ENCODE peak calls at places on chromosomes 3 and 15, in four cellular contexts. N is body of pancreas, Q is AG04450, R is lung. J is an unnamed sample.

GRCh38 chr3:42853056-42853455 is 22.6 kb downstream of the CYP8B1 start:
- DNase-seq in R (no peak), N (no peak), Q (no peak), J (no peak)

GRCh38 chr3:149641011-149641728 is 16.7 kb downstream of the WWTR1 start:
- DNase-seq in Q (no peak), N (no peak), R (no peak), J (no peak)

GRCh38 chr15:98823012-98823458 is 174.7 kb downstream of the IGF1R start:
- DNase-seq in N (no peak), Q (peak), R (no peak), J (peak)

GRCh38 chr3:114627760-114628159 is 333.9 kb downstream of the TIGIT start:
- DNase-seq in N (no peak), R (no peak), Q (no peak), J (no peak)

GRCh38 chr3:19888428-19889152 is 45.4 kb downstream of the EFHB start:
- DNase-seq in N (no peak), R (no peak), Q (no peak), J (no peak)

GRCh38 chr3:139558351-139559170 is 19.0 kb upstream of the RBP1 start:
- DNase-seq in R (no peak), N (no peak), Q (no peak), J (no peak)

GRCh38 chr3:61924065-61924740 is 362.8 kb downstream of the PTPRG start:
- DNase-seq in Q (no peak), R (no peak), N (no peak), J (no peak)

GRCh38 chr3:42063886-42064285 is 27.3 kb upstream of the TRAK1 start:
- DNase-seq in N (no peak), Q (no peak), R (no peak), J (peak)

GRCh38 chr3:72042397-72043211 is 257.7 kb upstream of the PROK2 start:
- DNase-seq in R (no peak), N (no peak), Q (no peak), J (no peak)

GRCh38 chr15:48887144-48887543 is 9.2 kb downstream of the EID1 start:
- DNase-seq in Q (no peak), R (no peak), N (no peak), J (peak)

GRCh38 chr15:69505906-69506305 is 53.3 kb downstream of the RPLP1 start:
- DNase-seq in Q (no peak), R (no peak), N (no peak), J (no peak)

GRCh38 chr3:102181202-102181920 is 253.5 kb upstream of the ZPLD1 start:
- DNase-seq in Q (peak), N (no peak), R (no peak), J (no peak)

GRCh38 chr15:25381579-25381978 is 57.2 kb downstream of the UBE3A start:
- DNase-seq in R (no peak), Q (no peak), N (no peak), J (no peak)

GRCh38 chr3:81872566-81872965 is 111.1 kb upstream of the GBE1 start:
- DNase-seq in Q (no peak), N (no peak), R (no peak), J (no peak)

GRCh38 chr3:185715091-185715490 is 109.8 kb downstream of the IGF2BP2 start:
- DNase-seq in R (no peak), N (no peak), Q (no peak), J (peak)

GRCh38 chr3:14563946-14564539 is 23.9 kb upstream of the GRIP2 start:
- DNase-seq in Q (no peak), R (no peak), N (no peak), J (no peak)

GRCh38 chr15:32787949-32788348 is 70.1 kb downstream of the GREM1 start:
- DNase-seq in Q (no peak), R (no peak), N (no peak), J (no peak)

GRCh38 chr15:48913141-48913540 is 35.2 kb downstream of the EID1 start:
- DNase-seq in R (no peak), Q (no peak), N (no peak), J (peak)

GRCh38 chr3:107989651-107990050 is 101.2 kb downstream of the CD47 start:
- DNase-seq in N (no peak), R (no peak), Q (no peak), J (no peak)

GRCh38 chr15:60385620-60386552 is 11.9 kb downstream of the ANXA2 start:
- DNase-seq in Q (no peak), N (no peak), R (no peak), J (peak)

GRCh38 chr15:65416845-65417416 is 5.8 kb downstream of the IGDCC4 start:
- DNase-seq in Q (no peak), R (no peak), N (no peak), J (no peak)

GRCh38 chr15:67120839-67121540 is 55.6 kb downstream of the SMAD3 start:
- DNase-seq in Q (peak), N (peak), R (peak), J (peak)

GRCh38 chr3:61315874-61316273 is 64.6 kb upstream of the FHIT start:
- DNase-seq in R (no peak), N (no peak), Q (no peak), J (no peak)

GRCh38 chr3:33184863-33185262 is 33.7 kb downstream of the SUSD5 start:
- DNase-seq in Q (no peak), N (no peak), R (no peak), J (no peak)

GRCh38 chr15:69740684-69741083 is 288.1 kb downstream of the RPLP1 start:
- DNase-seq in N (no peak), Q (no peak), R (no peak), J (no peak)

GRCh38 chr3:149224736-149225594 is 3.3 kb upstream of the CP start:
- DNase-seq in R (no peak), Q (peak), N (no peak), J (peak)

GRCh38 chr3:81823882-81824395 is 62.5 kb upstream of the GBE1 start:
- DNase-seq in R (no peak), N (no peak), Q (no peak), J (no peak)

GRCh38 chr3:152148579-152148978 is 120.2 kb upstream of the MBNL1 start:
- DNase-seq in R (no peak), Q (no peak), N (no peak), J (no peak)

GRCh38 chr3:50642382-50642781 is 25.4 kb downstream of the MAPKAPK3 start:
- DNase-seq in R (no peak), Q (no peak), N (no peak), J (no peak)

GRCh38 chr15:69395991-69396390 is 18.2 kb upstream of the KIF23 start:
- DNase-seq in R (no peak), Q (no peak), N (no peak), J (no peak)

DNA sequence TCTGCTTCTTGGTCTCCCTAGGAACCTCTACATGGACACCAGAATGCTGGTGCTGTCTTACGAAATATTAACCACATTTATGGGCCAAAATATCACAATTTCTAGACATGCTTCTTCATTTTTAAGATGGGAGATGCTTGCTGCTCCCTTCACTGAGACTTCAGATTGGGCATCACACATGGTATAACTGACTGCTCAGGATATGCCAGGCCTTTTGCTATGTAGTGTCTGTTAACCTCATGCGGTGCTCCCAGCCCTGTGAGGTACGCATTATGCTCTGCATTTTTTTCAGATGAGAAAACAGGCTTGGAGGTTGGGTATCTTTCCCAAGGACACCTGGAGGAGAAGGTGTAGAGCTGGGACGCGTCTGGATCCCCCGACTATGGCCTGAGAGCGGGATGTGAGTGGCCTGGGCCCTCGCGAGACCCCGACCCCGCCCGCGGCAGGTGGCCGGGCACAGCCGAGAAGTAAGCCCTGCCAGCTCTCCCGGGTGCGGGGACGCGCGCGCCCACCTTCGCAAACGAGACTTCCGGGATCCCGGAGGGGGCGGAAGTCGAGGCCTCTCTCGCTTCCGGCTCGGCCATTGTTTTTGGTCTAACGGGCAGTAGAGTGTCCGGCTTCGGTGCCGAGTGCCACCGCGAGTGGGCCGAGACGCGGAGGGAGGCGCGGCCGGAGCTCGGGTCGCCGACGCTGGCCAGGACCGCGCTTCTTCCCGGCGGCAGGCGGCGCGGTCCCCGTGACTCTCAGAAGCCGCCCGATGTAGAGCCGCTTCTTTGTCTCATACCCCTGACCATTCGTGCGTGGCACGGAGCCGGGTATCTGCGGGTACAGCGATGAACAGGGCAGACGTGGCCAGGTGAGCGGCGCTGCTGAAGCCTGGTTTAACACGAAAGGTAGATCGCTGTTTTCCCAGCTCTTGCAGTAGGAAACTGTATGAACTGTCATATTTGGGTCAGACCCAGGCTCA is at the start of gene ZKSCAN7:
- DNase-seq in N (peak), R (peak), Q (no peak), J (peak)
- TF ChIP-seq CTCF in N (peak), R (no peak), Q (no peak), J (peak)

GRCh38 chr3:58562498-58562897 is 14.7 kb downstream of the FAM107A start:
- DNase-seq in Q (no peak), N (no peak), R (no peak), J (no peak)
- H3K27ac ChIP-seq in Q (no peak), N (no peak), R (no peak), J (no peak)

GRCh38 chr3:59258591-59258990 is 208.8 kb upstream of the CFAP20DC start:
- DNase-seq in R (no peak), N (no peak), Q (no peak), J (no peak)
- TF ChIP-seq CTCF in R (no peak), N (no peak), Q (no peak), J (no peak)

DNA sequence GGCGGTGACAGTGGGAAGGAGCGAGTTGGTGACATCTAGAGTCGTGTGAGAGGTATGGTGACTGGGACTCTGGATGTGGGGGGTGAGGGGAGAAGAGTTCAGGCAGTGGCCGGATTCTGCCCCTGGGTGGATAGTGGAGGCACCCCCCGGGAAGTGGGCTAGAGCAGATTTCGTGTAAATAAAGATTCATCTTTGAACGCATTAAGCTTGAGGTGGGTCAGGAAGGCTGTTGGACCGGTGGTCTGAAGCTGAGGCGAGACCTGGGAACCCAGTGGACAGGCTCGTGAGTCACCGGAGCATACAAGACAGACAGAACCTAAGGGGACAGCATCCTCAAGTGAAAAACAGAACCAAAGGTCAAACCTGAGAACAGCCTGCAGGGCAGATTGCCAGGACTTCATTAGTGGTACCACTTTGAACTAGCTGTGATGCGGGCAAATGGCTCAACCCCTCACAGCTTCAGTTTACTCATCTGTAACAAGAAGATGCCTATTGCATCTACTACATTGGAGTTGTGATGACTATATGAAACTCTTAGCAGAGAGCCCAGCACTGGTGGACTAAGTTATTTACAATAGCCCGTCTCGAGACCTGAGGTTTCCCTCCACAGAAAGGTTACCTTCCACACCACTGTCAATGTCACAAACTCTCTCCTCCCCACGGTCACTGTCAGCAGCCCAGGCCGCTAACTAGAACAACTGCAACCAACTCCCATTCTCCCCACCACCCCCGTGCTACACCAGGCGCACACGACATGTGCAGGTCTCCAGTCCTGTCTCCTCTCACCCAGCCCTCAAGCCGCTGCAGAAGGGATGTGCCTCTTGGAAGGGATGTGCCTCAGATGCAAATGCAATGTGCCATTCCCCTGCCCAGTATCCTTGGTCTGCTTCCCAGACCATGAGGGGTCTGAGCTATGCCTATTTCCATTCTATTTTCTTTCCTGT is 901 bp upstream of the CLN6 start:
- DNase-seq in R (no peak), Q (no peak), N (peak), J (no peak)
- H3K27ac ChIP-seq in R (no peak), Q (peak), N (peak), J (peak)

GRCh38 chr3:116994473-116994872 is 284.9 kb downstream of the TUSC7 start:
- DNase-seq in N (no peak), R (no peak), Q (no peak), J (no peak)
- TF ChIP-seq CTCF in N (no peak), R (no peak), Q (no peak), J (no peak)

DNA sequence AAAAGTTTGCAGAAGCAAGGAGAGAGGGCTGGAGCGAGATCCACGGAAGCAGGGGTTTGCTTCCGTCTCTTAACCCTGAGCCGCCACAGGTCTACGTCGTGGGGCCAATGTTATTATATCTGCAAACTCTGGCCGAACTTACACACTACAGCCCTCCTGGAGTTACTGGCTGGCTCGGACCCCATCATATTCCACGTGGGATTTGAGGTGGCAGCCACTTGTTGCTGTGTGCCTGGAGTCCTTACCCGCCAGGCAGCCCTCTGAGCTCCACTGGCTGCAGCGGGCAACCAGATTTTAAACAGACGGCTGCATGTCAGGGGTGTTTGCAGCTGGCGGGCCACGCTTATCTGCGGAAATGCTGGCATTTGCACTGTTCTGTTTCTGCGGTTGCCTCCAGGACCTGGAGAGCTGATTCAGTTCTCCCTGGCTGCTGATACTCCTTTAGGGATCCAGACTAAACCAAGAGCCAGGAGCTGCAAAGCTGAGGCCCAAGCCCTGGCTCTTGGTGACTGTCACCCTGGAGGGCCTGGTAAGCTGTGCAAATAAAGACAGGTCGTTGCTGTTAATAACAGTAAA is 34.7 kb downstream of the TM2D3 start:
- DNase-seq in Q (no peak), R (no peak), N (no peak), J (no peak)
- H3K27ac ChIP-seq in Q (no peak), R (no peak), N (no peak), J (no peak)

GRCh38 chr3:137035631-137036030 is 77.8 kb downstream of the IL20RB start:
- DNase-seq in R (no peak), Q (no peak), N (no peak), J (no peak)
- TF ChIP-seq CTCF in R (no peak), Q (peak), N (no peak), J (peak)

DNA sequence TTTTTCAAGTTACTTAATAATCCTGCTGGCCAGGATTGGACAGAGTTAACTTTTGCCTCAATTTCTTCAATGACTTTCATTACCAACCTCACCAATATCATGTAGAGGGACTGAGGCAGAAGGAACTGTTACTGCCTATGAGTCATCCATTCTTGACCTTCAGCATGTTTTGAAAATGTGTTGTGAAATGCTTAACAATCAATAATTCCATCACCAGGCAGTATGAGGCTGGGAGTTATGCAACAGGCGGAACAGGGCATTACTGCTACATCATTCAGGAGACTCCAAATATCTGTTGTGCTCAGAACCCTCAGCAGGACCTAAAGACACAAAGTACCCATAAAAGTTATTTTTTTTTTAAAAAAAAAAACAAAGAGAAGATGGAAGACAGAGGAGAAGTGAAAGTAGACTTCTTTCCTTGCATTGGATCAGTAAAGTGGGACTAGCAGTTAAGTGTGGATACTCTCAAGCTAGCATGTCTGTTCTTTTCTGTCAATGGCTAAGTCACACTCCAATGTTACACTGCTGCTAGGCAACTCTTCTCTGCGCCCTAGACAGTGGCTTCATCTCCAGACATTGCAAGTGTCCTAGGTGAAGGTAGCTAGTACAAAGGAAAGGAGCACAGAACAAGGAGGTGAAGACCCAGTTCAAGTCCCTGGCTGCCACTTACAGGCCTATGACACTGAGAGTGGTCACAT is 184.9 kb upstream of the LPP start:
- DNase-seq in R (no peak), Q (no peak), N (peak), J (peak)
- H3K27ac ChIP-seq in R (no peak), Q (no peak), N (no peak), J (no peak)

DNA sequence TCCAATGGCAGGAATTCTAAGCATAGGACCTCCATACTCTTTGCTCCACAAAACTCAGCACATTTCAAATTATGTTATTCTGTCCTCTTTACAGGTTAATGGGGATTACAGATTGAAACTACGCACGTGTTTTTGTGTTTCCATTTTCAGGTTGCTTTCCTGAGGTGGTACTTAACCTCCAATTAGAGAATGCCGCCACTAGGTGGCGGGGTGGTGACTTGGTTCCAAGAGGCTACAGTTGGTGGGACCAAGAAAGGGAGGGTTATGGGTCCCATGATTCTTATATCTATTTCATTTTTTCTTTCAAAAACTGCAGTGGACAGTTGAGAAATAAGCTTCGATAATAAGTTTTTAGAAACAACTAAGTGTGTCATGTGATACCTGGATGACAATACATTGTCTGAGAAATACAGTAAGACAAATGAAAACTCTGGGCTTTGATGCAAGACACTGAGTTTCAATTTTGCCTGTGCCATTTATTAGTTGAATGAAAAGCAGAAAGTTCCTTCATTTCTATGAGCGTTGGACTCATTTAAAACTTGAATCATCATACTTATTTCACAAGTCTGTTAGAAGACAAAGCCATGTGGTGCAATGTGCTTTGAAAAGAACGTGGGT is 539.0 kb downstream of the FGF12 start:
- DNase-seq in R (peak), Q (no peak), N (peak), J (peak)
- TF ChIP-seq CTCF in R (no peak), Q (peak), N (peak), J (peak)

J was measured in foreskin keratinocyte.